ENCODE peak calls at places on chromosomes 12 and 14, in four cellular contexts. G is RWPE2, B is hepatocyte, M is cardiac fibroblast. A is an unnamed sample.

GRCh38 chr12:52347546-52348510 is 19.5 kb downstream of the KRT85 start:
- DNase-seq in M (no peak), B (no peak), G (peak), A (no peak)

GRCh38 chr12:12560587-12561304 is 1.9 kb downstream of the DUSP16 start:
- DNase-seq in G (no peak), B (peak), M (peak), A (no peak)

GRCh38 chr12:79615596-79616560 is 74.9 kb downstream of the PAWR start:
- DNase-seq in B (no peak), M (no peak), G (no peak), A (no peak)

GRCh38 chr12:54036620-54037359 is 3.9 kb downstream of the HOXC5 start:
- DNase-seq in B (no peak), G (no peak), M (no peak), A (no peak)

GRCh38 chr12:114131824-114132223 is 165.7 kb upstream of the RBM19 start:
- DNase-seq in M (no peak), B (peak), G (no peak), A (no peak)

GRCh38 chr12:123912415-123913385 is 59.9 kb downstream of the CCDC92 start:
- DNase-seq in M (no peak), B (no peak), G (no peak), A (no peak)

GRCh38 chr12:116361404-116362223 is 84.1 kb upstream of the MED13L start:
- DNase-seq in B (no peak), M (no peak), G (no peak), A (no peak)

GRCh38 chr12:87082756-87083155 is 826.6 kb upstream of the MGAT4C start:
- DNase-seq in G (no peak), M (no peak), B (no peak), A (no peak)

GRCh38 chr12:110778801-110779577 is 36.3 kb upstream of the PPP1CC start:
- DNase-seq in G (no peak), M (no peak), B (no peak), A (no peak)

GRCh38 chr12:32390572-32391219 is 8.7 kb upstream of the FGD4 start:
- DNase-seq in G (no peak), B (no peak), M (peak), A (no peak)

GRCh38 chr12:120101182-120101581 is 15.4 kb downstream of the RAB35 start:
- DNase-seq in G (no peak), M (no peak), B (no peak), A (no peak)

DNA sequence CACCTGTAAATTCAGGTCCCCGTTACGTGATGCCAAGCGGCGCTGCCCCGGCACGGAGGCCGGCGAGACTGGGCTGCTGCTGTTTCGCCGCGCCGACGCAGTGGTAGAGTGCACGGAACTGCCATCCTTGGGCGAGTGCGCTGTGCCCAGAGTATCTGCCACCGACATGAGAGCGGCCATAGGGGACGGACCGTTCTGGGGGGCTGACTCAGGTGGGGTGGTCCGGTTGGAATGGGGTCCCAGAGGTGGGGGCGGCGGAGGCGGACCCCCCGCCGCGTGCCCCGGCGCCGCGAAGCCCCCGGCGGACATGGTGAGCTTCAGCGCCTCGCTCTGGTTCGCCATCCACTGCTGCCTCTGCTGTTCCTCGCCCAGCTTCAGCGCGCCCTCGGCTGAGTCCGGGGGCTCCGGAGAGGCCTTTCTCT is 2.8 kb downstream of the IRF2BPL start:
- DNase-seq in M (peak), G (no peak), B (no peak), A (peak)
- TF ChIP-seq CTCF in M (no peak), G (no peak), B (no peak), A (no peak)

DNA sequence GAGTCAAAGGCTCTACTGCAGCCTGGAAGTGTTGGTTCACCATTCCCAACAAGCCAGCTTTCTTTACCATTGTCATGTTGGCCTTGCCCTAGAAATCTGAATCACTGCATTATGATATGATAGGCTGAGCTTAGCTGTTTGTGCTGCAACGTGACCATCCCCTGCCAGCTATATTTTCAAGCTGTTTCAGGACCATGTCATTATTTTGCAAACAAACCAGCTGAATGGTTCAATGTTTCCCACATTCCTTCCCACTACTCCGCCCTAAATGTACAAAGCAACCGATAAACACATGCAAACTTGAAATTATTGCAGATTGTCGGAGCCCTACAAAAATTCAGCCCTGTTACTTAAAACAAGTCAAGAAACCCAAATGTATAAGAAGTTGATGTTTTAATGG is 136.1 kb downstream of the KICS2 start:
- DNase-seq in G (no peak), B (no peak), M (peak), A (peak)
- H3K4me3 ChIP-seq in G (no peak), B (no peak), M (no peak), A (no peak)

GRCh38 chr14:24678801-24679247 is 44.8 kb upstream of the GZMB start:
- DNase-seq in B (peak), G (peak), M (peak), A (peak)
- TF ChIP-seq CTCF in B (peak), G (peak), M (peak), A (peak)

GRCh38 chr12:26077915-26078314 is 46.9 kb downstream of the BHLHE41 start:
- DNase-seq in M (peak), B (no peak), G (no peak), A (peak)

GRCh38 chr12:26080911-26081310 is 43.9 kb downstream of the BHLHE41 start:
- DNase-seq in M (no peak), G (no peak), B (no peak), A (no peak)
- H3K4me3 ChIP-seq in M (no peak), G (no peak), B (no peak), A (no peak)

GRCh38 chr12:49548822-49549648 is 10.2 kb downstream of the KCNH3 start:
- DNase-seq in M (peak), G (no peak), B (peak), A (peak)
- TF ChIP-seq CTCF in M (peak), G (no peak), B (peak), A (peak)

DNA sequence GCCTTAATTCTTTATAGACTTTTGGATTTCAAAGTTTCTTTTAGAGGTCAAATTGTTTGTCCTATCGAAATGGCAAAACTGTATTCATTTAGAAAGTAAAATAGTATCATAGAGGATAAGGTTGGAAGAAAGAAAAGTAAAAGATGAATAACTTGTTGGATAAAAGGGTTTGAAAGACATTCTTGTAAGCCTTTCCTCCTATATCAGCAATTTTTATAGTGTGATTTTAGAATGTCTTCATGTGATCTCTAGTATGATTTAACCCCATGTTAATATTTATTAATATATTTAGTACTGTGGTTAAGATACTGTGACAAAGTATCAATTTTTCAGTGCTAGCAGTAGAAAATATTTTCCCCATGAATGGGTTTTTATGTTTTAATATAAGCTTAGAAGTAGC is 4.5 kb downstream of the ARF6 start:
- DNase-seq in M (no peak), B (no peak), G (no peak), A (no peak)
- H3K4me3 ChIP-seq in M (peak), B (peak), G (peak), A (no peak)